ENCODE peak calls at places on chromosomes 1 and 21, in ten cellular contexts. One of them, this sample, is unnamed.

GRCh38 chr1:86860020-86860419 is 53.9 kb downstream of the SELENOF start:
- DNase-seq in heart left ventricle: no peak
- DNase-seq in ovary: no peak
- DNase-seq in IMR-90: no peak
- DNase-seq in pancreas: no peak
- DNase-seq in bronchial epithelial cell: no peak
- DNase-seq in AG04450: no peak
- DNase-seq in upper lobe of right lung: no peak
- DNase-seq in cardiac muscle cell: no peak
- DNase-seq in colonic mucosa: no peak
- DNase-seq in this sample: no peak

GRCh38 chr1:109040627-109041613 is 982 bp downstream of the WDR47 start:
- DNase-seq in bronchial epithelial cell: peak
- DNase-seq in IMR-90: no peak
- DNase-seq in AG04450: no peak
- DNase-seq in heart left ventricle: peak
- DNase-seq in colonic mucosa: peak
- DNase-seq in ovary: peak
- DNase-seq in upper lobe of right lung: no peak
- DNase-seq in cardiac muscle cell: peak
- DNase-seq in pancreas: no peak
- DNase-seq in this sample: no peak

GRCh38 chr1:181061891-181062777 is 26.4 kb upstream of the IER5 start:
- DNase-seq in cardiac muscle cell: no peak
- DNase-seq in colonic mucosa: no peak
- DNase-seq in pancreas: peak
- DNase-seq in IMR-90: no peak
- DNase-seq in ovary: no peak
- DNase-seq in bronchial epithelial cell: no peak
- DNase-seq in AG04450: no peak
- DNase-seq in heart left ventricle: peak
- DNase-seq in upper lobe of right lung: peak
- DNase-seq in this sample: peak

GRCh38 chr21:41008971-41009370 is 159.0 kb upstream of the BACE2 start:
- DNase-seq in cardiac muscle cell: no peak
- DNase-seq in bronchial epithelial cell: no peak
- DNase-seq in IMR-90: no peak
- DNase-seq in upper lobe of right lung: no peak
- DNase-seq in colonic mucosa: no peak
- DNase-seq in heart left ventricle: no peak
- DNase-seq in pancreas: no peak
- DNase-seq in ovary: no peak
- DNase-seq in AG04450: no peak
- DNase-seq in this sample: no peak

GRCh38 chr1:170267317-170267716 is 121.6 kb downstream of the NTMT2 start:
- DNase-seq in upper lobe of right lung: no peak
- DNase-seq in cardiac muscle cell: peak
- DNase-seq in ovary: no peak
- DNase-seq in colonic mucosa: no peak
- DNase-seq in pancreas: no peak
- DNase-seq in IMR-90: peak
- DNase-seq in heart left ventricle: no peak
- DNase-seq in bronchial epithelial cell: peak
- DNase-seq in AG04450: no peak
- DNase-seq in this sample: no peak

GRCh38 chr1:164524810-164525209 is 34.2 kb upstream of the PBX1 start:
- DNase-seq in bronchial epithelial cell: no peak
- DNase-seq in pancreas: no peak
- DNase-seq in IMR-90: peak
- DNase-seq in ovary: no peak
- DNase-seq in cardiac muscle cell: peak
- DNase-seq in AG04450: no peak
- DNase-seq in heart left ventricle: no peak
- DNase-seq in upper lobe of right lung: no peak
- DNase-seq in colonic mucosa: no peak
- DNase-seq in this sample: no peak

GRCh38 chr1:245837741-245838140 is 669.3 kb downstream of the SMYD3 start:
- DNase-seq in cardiac muscle cell: peak
- DNase-seq in ovary: no peak
- DNase-seq in upper lobe of right lung: no peak
- DNase-seq in bronchial epithelial cell: peak
- DNase-seq in heart left ventricle: no peak
- DNase-seq in colonic mucosa: no peak
- DNase-seq in pancreas: no peak
- DNase-seq in IMR-90: peak
- DNase-seq in AG04450: no peak
- DNase-seq in this sample: no peak

GRCh38 chr1:161115132-161115711 is 2.6 kb downstream of the PFDN2 start:
- DNase-seq in bronchial epithelial cell: peak
- DNase-seq in upper lobe of right lung: no peak
- DNase-seq in colonic mucosa: no peak
- DNase-seq in ovary: no peak
- DNase-seq in IMR-90: peak
- DNase-seq in pancreas: no peak
- DNase-seq in cardiac muscle cell: peak
- DNase-seq in heart left ventricle: no peak
- DNase-seq in AG04450: peak
- DNase-seq in this sample: no peak

GRCh38 chr1:38657873-38658272 is 201.7 kb downstream of the RRAGC start:
- DNase-seq in colonic mucosa: no peak
- DNase-seq in AG04450: no peak
- DNase-seq in heart left ventricle: no peak
- DNase-seq in ovary: no peak
- DNase-seq in pancreas: no peak
- DNase-seq in bronchial epithelial cell: no peak
- DNase-seq in IMR-90: no peak
- DNase-seq in cardiac muscle cell: no peak
- DNase-seq in upper lobe of right lung: no peak
- DNase-seq in this sample: no peak

GRCh38 chr1:167510880-167511279 is 7.4 kb downstream of the CD247 start:
- DNase-seq in upper lobe of right lung: no peak
- DNase-seq in heart left ventricle: no peak
- DNase-seq in colonic mucosa: no peak
- DNase-seq in cardiac muscle cell: no peak
- DNase-seq in IMR-90: no peak
- DNase-seq in AG04450: no peak
- DNase-seq in ovary: no peak
- DNase-seq in bronchial epithelial cell: no peak
- DNase-seq in pancreas: no peak
- DNase-seq in this sample: no peak
- H3K4me3 ChIP-seq in upper lobe of right lung: no peak
- H3K4me3 ChIP-seq in heart left ventricle: no peak
- H3K4me3 ChIP-seq in colonic mucosa: no peak
- H3K4me3 ChIP-seq in cardiac muscle cell: no peak
- H3K4me3 ChIP-seq in IMR-90: no peak
- H3K4me3 ChIP-seq in AG04450: no peak
- H3K4me3 ChIP-seq in ovary: no peak
- H3K4me3 ChIP-seq in bronchial epithelial cell: no peak
- H3K4me3 ChIP-seq in pancreas: no peak
- H3K4me3 ChIP-seq in this sample: no peak

GRCh38 chr1:156494309-156494895 is 6.2 kb downstream of the MEF2D start:
- DNase-seq in cardiac muscle cell: no peak
- DNase-seq in ovary: no peak
- DNase-seq in IMR-90: no peak
- DNase-seq in upper lobe of right lung: no peak
- DNase-seq in colonic mucosa: no peak
- DNase-seq in AG04450: no peak
- DNase-seq in bronchial epithelial cell: no peak
- DNase-seq in heart left ventricle: peak
- DNase-seq in pancreas: no peak
- DNase-seq in this sample: no peak

GRCh38 chr1:156497743-156498446 is 2.7 kb downstream of the MEF2D start:
- DNase-seq in IMR-90: no peak
- DNase-seq in ovary: peak
- DNase-seq in upper lobe of right lung: peak
- DNase-seq in AG04450: no peak
- DNase-seq in heart left ventricle: peak
- DNase-seq in cardiac muscle cell: no peak
- DNase-seq in bronchial epithelial cell: no peak
- DNase-seq in pancreas: peak
- DNase-seq in colonic mucosa: peak
- DNase-seq in this sample: no peak

GRCh38 chr1:156497078-156497742 is 3.4 kb downstream of the MEF2D start:
- DNase-seq in IMR-90: no peak
- DNase-seq in AG04450: no peak
- DNase-seq in upper lobe of right lung: peak
- DNase-seq in bronchial epithelial cell: no peak
- DNase-seq in ovary: no peak
- DNase-seq in colonic mucosa: peak
- DNase-seq in cardiac muscle cell: no peak
- DNase-seq in heart left ventricle: peak
- DNase-seq in pancreas: no peak
- DNase-seq in this sample: no peak

GRCh38 chr1:156495401-156496140 is 5.0 kb downstream of the MEF2D start:
- DNase-seq in ovary: peak
- DNase-seq in IMR-90: no peak
- DNase-seq in pancreas: no peak
- DNase-seq in AG04450: no peak
- DNase-seq in heart left ventricle: peak
- DNase-seq in cardiac muscle cell: no peak
- DNase-seq in colonic mucosa: peak
- DNase-seq in bronchial epithelial cell: no peak
- DNase-seq in upper lobe of right lung: no peak
- DNase-seq in this sample: no peak

DNA sequence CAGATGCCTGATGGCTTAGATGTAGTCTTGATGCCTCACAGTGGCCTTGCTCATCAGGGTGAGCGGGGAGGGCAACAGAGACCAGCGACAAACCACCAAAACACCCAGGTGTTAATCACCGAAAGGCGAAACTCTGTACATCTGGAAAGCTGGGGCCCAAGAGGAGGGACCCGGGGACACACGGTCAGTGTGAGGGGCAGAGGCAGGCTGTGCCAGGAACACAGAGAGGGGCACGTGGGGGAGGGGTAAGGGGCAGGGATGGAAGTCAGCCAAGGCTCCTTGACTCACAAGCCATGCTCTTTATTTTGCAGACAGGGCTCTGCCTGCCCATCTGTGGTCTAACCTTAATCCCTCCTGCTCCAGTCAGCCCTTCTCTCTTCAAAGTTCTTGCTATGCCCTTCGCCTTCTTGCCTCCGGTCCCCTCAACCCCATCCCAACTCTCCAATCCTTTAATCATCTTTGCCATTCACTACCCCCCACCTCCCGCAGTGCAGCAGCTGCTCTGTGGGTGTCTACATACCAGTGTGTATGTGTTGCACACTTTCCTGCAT is 4.3 kb downstream of the MEF2D start:
- DNase-seq in upper lobe of right lung: peak
- DNase-seq in bronchial epithelial cell: no peak
- DNase-seq in cardiac muscle cell: no peak
- DNase-seq in heart left ventricle: peak
- DNase-seq in colonic mucosa: peak
- DNase-seq in IMR-90: peak
- DNase-seq in pancreas: no peak
- DNase-seq in AG04450: no peak
- DNase-seq in ovary: peak
- DNase-seq in this sample: no peak
- H3K4me3 ChIP-seq in upper lobe of right lung: peak
- H3K4me3 ChIP-seq in bronchial epithelial cell: no peak
- H3K4me3 ChIP-seq in cardiac muscle cell: no peak
- H3K4me3 ChIP-seq in heart left ventricle: peak
- H3K4me3 ChIP-seq in colonic mucosa: no peak
- H3K4me3 ChIP-seq in IMR-90: no peak
- H3K4me3 ChIP-seq in pancreas: peak
- H3K4me3 ChIP-seq in AG04450: peak
- H3K4me3 ChIP-seq in ovary: peak
- H3K4me3 ChIP-seq in this sample: peak

DNA sequence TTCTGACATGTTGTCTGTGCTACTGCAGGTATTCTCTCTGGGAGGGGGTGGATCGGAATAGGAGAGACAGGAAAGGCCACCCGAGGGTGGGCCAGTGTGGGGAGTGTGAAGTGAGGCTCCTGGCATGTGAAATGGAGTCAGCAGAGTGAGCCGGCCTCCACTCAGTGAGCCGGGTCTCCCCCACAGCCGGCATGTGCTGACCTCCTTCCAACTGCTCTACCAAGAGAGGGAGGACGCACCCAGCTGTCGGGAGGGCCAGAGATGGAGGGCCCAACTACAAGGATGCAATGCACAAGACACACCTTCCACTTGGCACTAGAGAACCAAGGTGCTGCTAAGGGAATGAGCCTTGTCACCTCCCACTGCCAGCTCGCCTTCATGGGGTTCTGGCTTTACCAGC is 28.2 kb upstream of the CLSTN1 start:
- DNase-seq in bronchial epithelial cell: no peak
- DNase-seq in cardiac muscle cell: no peak
- DNase-seq in heart left ventricle: no peak
- DNase-seq in pancreas: no peak
- DNase-seq in AG04450: no peak
- DNase-seq in colonic mucosa: no peak
- DNase-seq in upper lobe of right lung: no peak
- DNase-seq in IMR-90: no peak
- DNase-seq in ovary: no peak
- DNase-seq in this sample: no peak
- H3K4me3 ChIP-seq in bronchial epithelial cell: no peak
- H3K4me3 ChIP-seq in cardiac muscle cell: no peak
- H3K4me3 ChIP-seq in heart left ventricle: no peak
- H3K4me3 ChIP-seq in pancreas: no peak
- H3K4me3 ChIP-seq in AG04450: no peak
- H3K4me3 ChIP-seq in colonic mucosa: no peak
- H3K4me3 ChIP-seq in upper lobe of right lung: no peak
- H3K4me3 ChIP-seq in IMR-90: no peak
- H3K4me3 ChIP-seq in ovary: no peak
- H3K4me3 ChIP-seq in this sample: no peak

DNA sequence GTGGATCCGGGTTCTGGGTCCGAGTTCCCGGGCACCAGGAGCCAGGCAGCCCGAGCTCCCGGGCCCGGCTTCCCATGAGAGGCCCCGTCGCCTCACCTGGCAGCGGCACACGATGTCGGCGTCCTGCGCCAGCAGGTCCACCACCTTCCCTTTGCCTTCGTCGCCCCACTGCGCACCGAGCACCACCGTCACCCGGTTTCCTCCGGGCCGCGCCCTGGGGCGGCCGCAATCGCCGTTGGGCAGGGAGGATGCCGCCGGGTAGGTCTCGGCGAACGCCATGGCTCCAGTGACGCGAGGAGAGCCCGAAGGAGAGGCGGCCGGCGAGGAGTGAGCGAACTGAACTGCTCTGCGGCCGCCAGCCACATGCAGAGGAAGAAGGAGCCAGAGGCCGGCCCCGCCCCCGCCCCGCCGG is at the start of gene ADSS2:
- DNase-seq in colonic mucosa: no peak
- DNase-seq in IMR-90: no peak
- DNase-seq in ovary: no peak
- DNase-seq in bronchial epithelial cell: no peak
- DNase-seq in heart left ventricle: no peak
- DNase-seq in AG04450: no peak
- DNase-seq in upper lobe of right lung: no peak
- DNase-seq in pancreas: no peak
- DNase-seq in cardiac muscle cell: no peak
- DNase-seq in this sample: no peak
- H3K4me3 ChIP-seq in colonic mucosa: peak
- H3K4me3 ChIP-seq in IMR-90: peak
- H3K4me3 ChIP-seq in ovary: peak
- H3K4me3 ChIP-seq in bronchial epithelial cell: peak
- H3K4me3 ChIP-seq in heart left ventricle: peak
- H3K4me3 ChIP-seq in AG04450: peak
- H3K4me3 ChIP-seq in upper lobe of right lung: peak
- H3K4me3 ChIP-seq in pancreas: peak
- H3K4me3 ChIP-seq in cardiac muscle cell: peak
- H3K4me3 ChIP-seq in this sample: peak

DNA sequence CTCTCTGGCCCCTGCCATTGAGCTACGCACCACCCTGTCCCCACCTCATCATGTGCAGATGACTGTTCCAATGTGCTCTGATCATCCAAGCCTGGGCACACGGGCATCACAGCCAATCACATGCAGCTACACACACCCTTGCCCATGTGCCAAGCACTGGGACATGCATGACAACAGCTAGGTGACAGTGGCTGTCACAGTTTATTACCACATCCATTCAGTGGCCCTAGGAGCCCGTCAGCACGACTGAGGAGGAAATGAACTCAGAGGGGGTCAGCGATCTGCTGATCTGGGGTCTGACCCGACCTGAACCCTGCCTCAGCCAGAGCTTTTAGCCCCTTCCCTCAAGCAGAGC is 10.2 kb downstream of the SH3BGRL3 start:
- DNase-seq in IMR-90: no peak
- DNase-seq in bronchial epithelial cell: no peak
- DNase-seq in AG04450: no peak
- DNase-seq in upper lobe of right lung: no peak
- DNase-seq in ovary: no peak
- DNase-seq in colonic mucosa: no peak
- DNase-seq in pancreas: no peak
- DNase-seq in cardiac muscle cell: no peak
- DNase-seq in heart left ventricle: no peak
- DNase-seq in this sample: no peak
- H3K4me3 ChIP-seq in IMR-90: no peak
- H3K4me3 ChIP-seq in bronchial epithelial cell: no peak
- H3K4me3 ChIP-seq in AG04450: no peak
- H3K4me3 ChIP-seq in upper lobe of right lung: no peak
- H3K4me3 ChIP-seq in ovary: no peak
- H3K4me3 ChIP-seq in colonic mucosa: no peak
- H3K4me3 ChIP-seq in pancreas: no peak
- H3K4me3 ChIP-seq in cardiac muscle cell: no peak
- H3K4me3 ChIP-seq in heart left ventricle: no peak
- H3K4me3 ChIP-seq in this sample: no peak